ENCODE peak calls at places on chromosomes 16 and 17, in four cellular contexts. One of them, this sample, is unnamed.

GRCh38 chr16:72635104-72635503 is 412.8 kb downstream of the ZFHX3 start:
- DNase-seq in cardiac fibroblast: no peak
- DNase-seq in NB4: no peak
- DNase-seq in AG09309: no peak
- DNase-seq in this sample: peak; percentile 5

GRCh38 chr16:66248096-66248495 is 118.4 kb upstream of the CDH5 start:
- DNase-seq in cardiac fibroblast: peak; percentile 31
- DNase-seq in NB4: no peak
- DNase-seq in AG09309: peak; percentile 55
- DNase-seq in this sample: no peak

GRCh38 chr16:30761427-30761927 is 385 bp downstream of the CFAP119 start:
- DNase-seq in cardiac fibroblast: peak; percentile 24
- DNase-seq in NB4: peak; percentile 83
- DNase-seq in AG09309: no peak
- DNase-seq in this sample: peak; percentile 39

GRCh38 chr17:8383143-8383974 is at the start of gene RPL26:
- DNase-seq in cardiac fibroblast: peak; percentile 99
- DNase-seq in NB4: peak; percentile 94
- DNase-seq in AG09309: peak; percentile 96
- DNase-seq in this sample: peak; percentile 95

GRCh38 chr17:39239640-39240314 is 14.0 kb upstream of the STAC2 start:
- DNase-seq in cardiac fibroblast: no peak
- DNase-seq in NB4: peak; percentile 53
- DNase-seq in AG09309: no peak
- DNase-seq in this sample: peak; percentile 41

GRCh38 chr16:58264961-58265479 is 29.8 kb downstream of the PRSS54 start:
- DNase-seq in cardiac fibroblast: peak; percentile 67
- DNase-seq in NB4: peak; percentile 86
- DNase-seq in AG09309: peak; percentile 43
- DNase-seq in this sample: peak; percentile 94

GRCh38 chr17:38730526-38731379 is 612 bp downstream of the CISD3 start:
- DNase-seq in cardiac fibroblast: peak; percentile 71
- DNase-seq in NB4: peak; percentile 58
- DNase-seq in AG09309: no peak
- DNase-seq in this sample: peak; percentile 46

GRCh38 chr16:31110106-31111034 is 2.2 kb downstream of the BCKDK start:
- DNase-seq in cardiac fibroblast: no peak
- DNase-seq in NB4: no peak
- DNase-seq in AG09309: no peak
- DNase-seq in this sample: no peak

GRCh38 chr16:70800306-70800705 is 652 bp downstream of the VAC14 start:
- DNase-seq in cardiac fibroblast: no peak
- DNase-seq in NB4: no peak
- DNase-seq in AG09309: no peak
- DNase-seq in this sample: no peak

DNA sequence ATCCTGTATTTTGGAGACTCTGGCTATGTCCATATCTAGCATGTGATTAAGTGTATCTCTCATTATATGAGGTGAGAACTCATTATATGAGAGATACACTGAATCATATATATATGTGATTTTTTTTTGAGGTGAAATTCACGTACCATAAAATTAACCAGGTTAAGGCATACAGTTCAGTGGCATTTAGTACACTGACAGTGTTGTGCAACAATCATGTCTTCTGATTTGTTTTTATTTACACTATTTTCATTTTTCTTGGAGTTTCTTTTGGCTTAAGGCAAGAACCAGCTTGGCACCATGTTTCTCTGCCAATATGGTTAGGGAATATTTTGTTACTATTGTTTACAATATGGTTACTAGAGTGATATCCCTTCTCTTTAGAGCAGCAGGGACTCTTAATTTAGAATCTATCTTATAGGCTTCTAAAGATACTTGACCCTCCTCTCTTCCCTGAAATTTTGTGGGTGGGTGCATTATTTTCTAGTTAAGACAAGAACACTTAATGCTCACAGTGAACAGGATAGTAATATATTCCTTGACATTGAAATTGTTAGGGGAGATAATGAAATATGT is 3.2 kb downstream of the AP2B1 start:
- DNase-seq in cardiac fibroblast: no peak
- DNase-seq in NB4: no peak
- DNase-seq in AG09309: no peak
- DNase-seq in this sample: no peak
- H3K4me3 ChIP-seq in cardiac fibroblast: no peak overlapping the region
- H3K4me3 ChIP-seq in NB4: no peak overlapping the region
- H3K4me3 ChIP-seq in AG09309: no peak overlapping the region
- H3K4me3 ChIP-seq in this sample: no peak overlapping the region

GRCh38 chr17:72530409-72530808 is 409.6 kb downstream of the SOX9 start:
- DNase-seq in cardiac fibroblast: no peak
- DNase-seq in NB4: no peak
- DNase-seq in AG09309: no peak
- DNase-seq in this sample: no peak

GRCh38 chr17:72531729-72532128 is 410.9 kb downstream of the SOX9 start:
- DNase-seq in cardiac fibroblast: no peak
- DNase-seq in NB4: no peak
- DNase-seq in AG09309: no peak
- DNase-seq in this sample: no peak

GRCh38 chr17:72527819-72528218 is 407.0 kb downstream of the SOX9 start:
- DNase-seq in cardiac fibroblast: no peak
- DNase-seq in NB4: no peak
- DNase-seq in AG09309: no peak
- DNase-seq in this sample: no peak

GRCh38 chr17:72528683-72529082 is 407.9 kb downstream of the SOX9 start:
- DNase-seq in cardiac fibroblast: no peak
- DNase-seq in NB4: no peak
- DNase-seq in AG09309: no peak
- DNase-seq in this sample: no peak

DNA sequence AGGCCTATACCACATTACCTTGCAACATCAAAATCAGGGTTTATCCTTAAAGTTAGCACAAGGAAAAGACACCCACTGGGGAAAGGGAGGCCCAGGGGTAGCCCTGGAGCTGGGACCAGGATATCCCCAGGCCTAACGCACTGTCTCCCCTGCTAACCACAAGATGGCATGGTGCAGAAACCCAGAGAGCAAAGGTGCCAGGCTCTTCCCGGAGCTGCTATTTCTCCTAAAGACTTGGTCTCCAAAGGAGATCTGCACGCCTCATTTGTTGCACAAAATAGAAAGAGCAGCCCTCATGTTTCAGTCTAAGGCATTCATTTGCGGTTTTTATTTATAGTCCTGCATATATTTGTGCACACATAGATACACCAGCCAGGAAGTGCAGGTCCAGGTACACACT is 408.6 kb downstream of the SOX9 start:
- DNase-seq in cardiac fibroblast: no peak
- DNase-seq in NB4: no peak
- DNase-seq in AG09309: no peak
- DNase-seq in this sample: no peak
- TF ChIP-seq CTCF in cardiac fibroblast: no peak
- TF ChIP-seq CTCF in NB4: no peak
- TF ChIP-seq CTCF in AG09309: no peak
- TF ChIP-seq CTCF in this sample: no peak

GRCh38 chr16:86344586-86344871 is 165.8 kb upstream of the FOXF1 start:
- DNase-seq in cardiac fibroblast: no peak
- DNase-seq in NB4: no peak
- DNase-seq in AG09309: no peak
- DNase-seq in this sample: no peak

GRCh38 chr16:86342161-86342560 is 168.2 kb upstream of the FOXF1 start:
- DNase-seq in cardiac fibroblast: no peak
- DNase-seq in NB4: no peak
- DNase-seq in AG09309: no peak
- DNase-seq in this sample: no peak

GRCh38 chr16:86343733-86344585 is 166.4 kb upstream of the FOXF1 start:
- DNase-seq in cardiac fibroblast: peak; percentile 24
- DNase-seq in NB4: no peak
- DNase-seq in AG09309: no peak
- DNase-seq in this sample: no peak

GRCh38 chr16:86344881-86345280 is 165.4 kb upstream of the FOXF1 start:
- DNase-seq in cardiac fibroblast: no peak
- DNase-seq in NB4: no peak
- DNase-seq in AG09309: no peak
- DNase-seq in this sample: no peak

DNA sequence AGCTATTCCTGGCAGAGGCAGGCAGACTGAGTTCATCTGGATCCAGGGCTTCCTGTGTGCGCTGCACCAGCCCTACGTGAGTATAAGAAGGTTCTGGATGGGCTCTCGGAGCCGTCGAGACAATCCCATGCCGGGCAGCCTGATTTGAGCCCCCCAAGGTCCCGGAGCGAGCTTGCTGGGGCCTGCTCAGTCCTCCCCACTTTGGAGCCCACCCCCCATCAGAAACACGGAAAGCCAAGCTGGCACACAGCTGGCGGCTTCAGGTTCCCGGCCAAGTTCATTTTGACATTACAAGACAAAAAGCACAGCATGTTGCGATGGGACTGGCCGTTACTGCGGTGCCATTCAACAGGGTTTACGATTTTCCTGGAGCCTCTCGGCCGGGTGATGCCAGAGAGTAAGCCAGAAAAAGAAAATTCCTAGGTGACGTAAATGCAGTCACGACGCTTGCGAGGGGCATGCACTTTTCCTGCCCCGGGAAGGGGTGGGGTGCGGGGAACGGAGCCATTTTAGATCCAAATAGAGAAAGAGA is 167.2 kb upstream of the FOXF1 start:
- DNase-seq in cardiac fibroblast: peak; percentile 57
- DNase-seq in NB4: no peak
- DNase-seq in AG09309: no peak
- DNase-seq in this sample: no peak
- H3K4me3 ChIP-seq in cardiac fibroblast: no peak overlapping the region
- H3K4me3 ChIP-seq in NB4: no peak overlapping the region
- H3K4me3 ChIP-seq in AG09309: no peak overlapping the region
- H3K4me3 ChIP-seq in this sample: no peak overlapping the region

GRCh38 chr16:49856741-49857330 is 924 bp upstream of the ZNF423 start:
- DNase-seq in cardiac fibroblast: peak; percentile 87
- DNase-seq in NB4: peak; percentile 60
- DNase-seq in AG09309: peak; percentile 28
- DNase-seq in this sample: peak; percentile 11
- TF ChIP-seq CTCF in cardiac fibroblast: peak; percentile 32
- TF ChIP-seq CTCF in NB4: no peak
- TF ChIP-seq CTCF in AG09309: peak; percentile 32
- TF ChIP-seq CTCF in this sample: peak; percentile 32

This sample was measured in bronchial epithelial cell.